ENCODE peak calls at places on chromosomes 5 and 9, in ten cellular contexts. T, P, D, N, E, B, H, W, Q and V are unnamed samples.

GRCh38 chr9:15293084-15293483 is 13.9 kb downstream of the TTC39B start:
- DNase-seq in T (no peak), P (peak), D (no peak), N (no peak), E (no peak), B (no peak), H (no peak), W (no peak), Q (no peak), V (peak)

GRCh38 chr9:618478-618877 is 223.0 kb upstream of the DMRT1 start:
- DNase-seq in T (no peak), P (peak), D (peak), N (no peak), E (no peak), B (no peak), H (no peak), W (no peak), Q (no peak), V (peak)

GRCh38 chr5:115507682-115508081 is 36.9 kb downstream of the FEM1C start:
- DNase-seq in T (no peak), P (no peak), D (peak), N (no peak), E (no peak), B (no peak), H (no peak), W (no peak), Q (no peak), V (no peak)

GRCh38 chr5:56350595-56351170 is 117.6 kb upstream of the ANKRD55 start:
- DNase-seq in T (no peak), P (peak), D (peak), N (peak), E (no peak), B (no peak), H (no peak), W (no peak), Q (peak), V (peak)

GRCh38 chr5:61916621-61917620 is 389.1 kb upstream of the KIF2A start:
- DNase-seq in T (no peak), P (peak), D (peak), N (no peak), E (no peak), B (peak), H (no peak), W (no peak), Q (no peak), V (peak)

GRCh38 chr5:87541033-87541432 is 128.3 kb upstream of the CCNH start:
- DNase-seq in T (peak), P (peak), D (peak), N (peak), E (peak), B (peak), H (no peak), W (no peak), Q (peak), V (peak)

GRCh38 chr5:45454114-45454513 is 242.1 kb downstream of the HCN1 start:
- DNase-seq in T (peak), P (peak), D (no peak), N (no peak), E (no peak), B (no peak), H (no peak), W (no peak), Q (peak), V (peak)

GRCh38 chr9:132163457-132163875 is 1.6 kb downstream of the NTNG2 start:
- DNase-seq in T (peak), P (no peak), D (no peak), N (no peak), E (no peak), B (no peak), H (no peak), W (peak), Q (no peak), V (no peak)

GRCh38 chr9:113247640-113248039 is 26.3 kb downstream of the SLC31A1 start:
- DNase-seq in T (no peak), P (no peak), D (no peak), N (no peak), E (no peak), B (no peak), H (no peak), W (no peak), Q (no peak), V (no peak)

GRCh38 chr9:133184971-133185370 is 21.3 kb upstream of the GBGT1 start:
- DNase-seq in T (peak), P (peak), D (peak), N (peak), E (no peak), B (peak), H (no peak), W (no peak), Q (peak), V (peak)

GRCh38 chr9:93133641-93134017 is 422 bp downstream of the NINJ1 start:
- DNase-seq in T (peak), P (peak), D (peak), N (peak), E (peak), B (peak), H (peak), W (peak), Q (peak), V (no peak)

GRCh38 chr9:105886136-105886535 is 191.8 kb downstream of the TMEM38B start:
- DNase-seq in T (no peak), P (no peak), D (no peak), N (no peak), E (no peak), B (no peak), H (no peak), W (no peak), Q (no peak), V (no peak)

GRCh38 chr9:3413984-3414383 is 111.8 kb downstream of the RFX3 start:
- DNase-seq in T (no peak), P (no peak), D (no peak), N (no peak), E (no peak), B (no peak), H (no peak), W (no peak), Q (no peak), V (no peak)

GRCh38 chr9:90921104-90921503 is 119.5 kb downstream of the SYK start:
- DNase-seq in T (no peak), P (peak), D (no peak), N (no peak), E (no peak), B (peak), H (peak), W (no peak), Q (peak), V (peak)

GRCh38 chr5:7991125-7991821 is 122.3 kb downstream of the MTRR start:
- DNase-seq in T (no peak), P (no peak), D (no peak), N (no peak), E (no peak), B (no peak), H (no peak), W (no peak), Q (no peak), V (no peak)

GRCh38 chr5:53095222-53095621 is 14.3 kb downstream of the MOCS2 start:
- DNase-seq in T (no peak), P (no peak), D (no peak), N (no peak), E (no peak), B (no peak), H (no peak), W (no peak), Q (no peak), V (no peak)
- TF ChIP-seq CTCF in T (no peak), P (no peak), D (no peak), N (no peak), E (no peak), B (no peak), H (no peak), W (no peak), Q (no peak), V (no peak)

GRCh38 chr5:94113087-94113486 is 371.7 kb upstream of the POU5F2 start:
- DNase-seq in T (no peak), P (no peak), D (no peak), N (no peak), E (no peak), B (no peak), H (no peak), W (no peak), Q (no peak), V (no peak)

GRCh38 chr5:94111209-94112004 is 370.0 kb upstream of the POU5F2 start:
- DNase-seq in T (peak), P (peak), D (peak), N (peak), E (peak), B (peak), H (peak), W (peak), Q (peak), V (peak)
- TF ChIP-seq CTCF in T (peak), P (no peak), D (no peak), N (no peak), E (peak), B (peak), H (peak), W (no peak), Q (peak), V (peak)

GRCh38 chr5:96377167-96377566 is 55.9 kb downstream of the PCSK1 start:
- DNase-seq in T (no peak), P (peak), D (no peak), N (no peak), E (no peak), B (no peak), H (no peak), W (no peak), Q (no peak), V (peak)

GRCh38 chr5:96384353-96384752 is 48.7 kb downstream of the PCSK1 start:
- DNase-seq in T (no peak), P (peak), D (peak), N (no peak), E (no peak), B (no peak), H (no peak), W (no peak), Q (no peak), V (peak)

GRCh38 chr5:96377597-96377996 is 55.5 kb downstream of the PCSK1 start:
- DNase-seq in T (no peak), P (no peak), D (no peak), N (no peak), E (no peak), B (no peak), H (no peak), W (no peak), Q (no peak), V (peak)

GRCh38 chr5:96379862-96380261 is 53.2 kb downstream of the PCSK1 start:
- DNase-seq in T (no peak), P (no peak), D (no peak), N (no peak), E (no peak), B (no peak), H (no peak), W (no peak), Q (no peak), V (no peak)

GRCh38 chr5:96381526-96381925 is 51.5 kb downstream of the PCSK1 start:
- DNase-seq in T (peak), P (no peak), D (no peak), N (no peak), E (no peak), B (no peak), H (no peak), W (no peak), Q (peak), V (no peak)
- TF ChIP-seq CTCF in T (peak), P (no peak), D (no peak), N (no peak), E (no peak), B (no peak), H (no peak), W (no peak), Q (peak), V (no peak)

GRCh38 chr9:136133191-136133958 is 14.7 kb upstream of the TMEM250 start:
- DNase-seq in T (peak), P (peak), D (no peak), N (no peak), E (no peak), B (no peak), H (no peak), W (no peak), Q (peak), V (no peak)

GRCh38 chr9:136131629-136132499 is 13.2 kb upstream of the TMEM250 start:
- DNase-seq in T (no peak), P (no peak), D (no peak), N (no peak), E (no peak), B (no peak), H (no peak), W (no peak), Q (no peak), V (no peak)

GRCh38 chr9:136135326-136136126 is 16.9 kb upstream of the TMEM250 start:
- DNase-seq in T (no peak), P (no peak), D (no peak), N (no peak), E (no peak), B (no peak), H (no peak), W (no peak), Q (no peak), V (no peak)

GRCh38 chr9:136133959-136134484 is 15.3 kb upstream of the TMEM250 start:
- DNase-seq in T (no peak), P (no peak), D (no peak), N (no peak), E (no peak), B (no peak), H (no peak), W (no peak), Q (no peak), V (no peak)

DNA sequence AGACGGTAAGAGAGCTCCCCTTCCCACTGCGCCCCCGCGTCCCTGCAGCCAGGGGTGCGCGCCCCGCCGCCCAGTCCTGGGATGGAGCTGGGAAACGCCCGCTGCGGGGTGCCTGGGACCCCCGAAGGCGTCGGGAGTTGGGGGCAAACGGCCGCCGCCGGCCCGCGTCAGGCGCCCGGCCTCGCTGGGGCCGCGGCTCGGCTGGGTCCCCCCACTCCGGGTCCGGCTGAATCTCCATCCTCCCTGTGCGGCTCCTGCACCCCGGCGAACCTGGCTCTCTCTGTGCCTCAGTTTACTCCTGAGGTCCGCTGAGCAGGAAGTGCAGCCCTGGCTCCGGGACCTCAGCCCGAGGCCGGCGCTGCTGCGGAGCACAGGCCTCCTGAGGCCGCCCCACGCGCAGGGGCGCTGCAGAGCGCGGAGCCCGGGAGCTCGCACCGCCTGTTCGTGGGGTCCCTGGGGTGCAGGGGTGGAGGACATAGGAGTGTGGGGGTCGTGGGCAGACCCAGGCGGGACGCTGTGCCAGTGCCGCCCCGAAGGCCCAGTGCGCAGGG is 13.9 kb upstream of the TMEM250 start:
- DNase-seq in T (no peak), P (no peak), D (no peak), N (no peak), E (no peak), B (no peak), H (no peak), W (no peak), Q (no peak), V (no peak)
- TF ChIP-seq CTCF in T (no peak), P (no peak), D (no peak), N (no peak), E (no peak), B (no peak), H (no peak), W (no peak), Q (no peak), V (no peak)

GRCh38 chr9:112162644-112163413 is 12.3 kb downstream of the SUSD1 start:
- DNase-seq in T (no peak), P (no peak), D (no peak), N (no peak), E (no peak), B (no peak), H (no peak), W (no peak), Q (no peak), V (no peak)

GRCh38 chr9:112168197-112168596 is 6.9 kb downstream of the SUSD1 start:
- DNase-seq in T (no peak), P (peak), D (no peak), N (no peak), E (no peak), B (no peak), H (no peak), W (no peak), Q (no peak), V (peak)

GRCh38 chr9:112169368-112169767 is 5.7 kb downstream of the SUSD1 start:
- DNase-seq in T (no peak), P (peak), D (no peak), N (no peak), E (no peak), B (no peak), H (no peak), W (no peak), Q (no peak), V (peak)

GRCh38 chr9:112170235-112170634 is 4.9 kb downstream of the SUSD1 start:
- DNase-seq in T (no peak), P (peak), D (no peak), N (no peak), E (no peak), B (no peak), H (peak), W (no peak), Q (no peak), V (peak)

DNA sequence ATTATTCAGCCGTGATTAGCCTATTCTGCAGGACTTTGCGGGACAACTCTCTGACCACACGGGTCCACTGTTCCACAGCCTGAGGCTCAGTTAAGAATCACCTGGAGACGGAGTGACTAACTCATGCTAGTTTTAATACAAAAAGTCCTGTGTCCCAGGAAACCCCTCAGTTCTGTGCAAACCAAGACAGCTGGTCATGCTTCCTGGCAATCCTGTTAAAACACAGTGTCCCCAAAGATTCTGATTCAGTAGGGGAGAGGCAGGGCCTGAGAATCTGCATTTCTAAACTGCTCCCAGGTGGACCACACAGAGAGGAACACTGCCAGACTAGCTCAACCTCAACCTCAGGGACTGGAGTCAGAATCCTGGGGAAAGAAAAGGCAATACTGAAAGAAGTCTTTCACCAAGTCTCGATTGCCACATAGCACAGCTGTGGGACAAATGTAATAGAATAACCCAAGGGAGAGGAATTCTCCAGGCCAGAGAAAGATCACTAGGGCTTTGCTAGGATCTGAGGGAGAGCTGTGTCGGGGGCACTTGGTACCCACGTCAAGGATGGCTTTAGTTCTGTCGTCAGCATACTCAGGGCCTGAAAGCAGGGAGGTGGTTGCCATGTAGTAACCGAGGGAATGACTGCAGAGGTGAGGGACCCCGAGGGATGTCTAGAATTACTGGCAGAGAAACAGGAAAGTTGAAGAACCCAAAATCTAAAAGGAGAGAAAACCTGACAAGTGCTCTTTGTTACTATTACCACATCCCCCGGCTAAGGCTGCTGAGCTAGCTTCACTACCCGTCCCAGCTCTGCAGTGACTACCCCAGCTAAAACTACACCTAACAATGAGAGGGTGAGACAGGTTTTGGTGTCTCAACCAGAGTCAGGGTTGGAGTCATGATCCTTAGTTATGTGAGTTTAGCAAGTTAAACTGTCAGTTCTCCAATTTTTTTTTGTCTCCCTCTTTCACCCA is 8.6 kb downstream of the SUSD1 start:
- DNase-seq in T (peak), P (peak), D (no peak), N (no peak), E (peak), B (no peak), H (no peak), W (no peak), Q (no peak), V (peak)
- TF ChIP-seq CTCF in T (peak), P (peak), D (peak), N (no peak), E (no peak), B (no peak), H (no peak), W (no peak), Q (no peak), V (peak)

DNA sequence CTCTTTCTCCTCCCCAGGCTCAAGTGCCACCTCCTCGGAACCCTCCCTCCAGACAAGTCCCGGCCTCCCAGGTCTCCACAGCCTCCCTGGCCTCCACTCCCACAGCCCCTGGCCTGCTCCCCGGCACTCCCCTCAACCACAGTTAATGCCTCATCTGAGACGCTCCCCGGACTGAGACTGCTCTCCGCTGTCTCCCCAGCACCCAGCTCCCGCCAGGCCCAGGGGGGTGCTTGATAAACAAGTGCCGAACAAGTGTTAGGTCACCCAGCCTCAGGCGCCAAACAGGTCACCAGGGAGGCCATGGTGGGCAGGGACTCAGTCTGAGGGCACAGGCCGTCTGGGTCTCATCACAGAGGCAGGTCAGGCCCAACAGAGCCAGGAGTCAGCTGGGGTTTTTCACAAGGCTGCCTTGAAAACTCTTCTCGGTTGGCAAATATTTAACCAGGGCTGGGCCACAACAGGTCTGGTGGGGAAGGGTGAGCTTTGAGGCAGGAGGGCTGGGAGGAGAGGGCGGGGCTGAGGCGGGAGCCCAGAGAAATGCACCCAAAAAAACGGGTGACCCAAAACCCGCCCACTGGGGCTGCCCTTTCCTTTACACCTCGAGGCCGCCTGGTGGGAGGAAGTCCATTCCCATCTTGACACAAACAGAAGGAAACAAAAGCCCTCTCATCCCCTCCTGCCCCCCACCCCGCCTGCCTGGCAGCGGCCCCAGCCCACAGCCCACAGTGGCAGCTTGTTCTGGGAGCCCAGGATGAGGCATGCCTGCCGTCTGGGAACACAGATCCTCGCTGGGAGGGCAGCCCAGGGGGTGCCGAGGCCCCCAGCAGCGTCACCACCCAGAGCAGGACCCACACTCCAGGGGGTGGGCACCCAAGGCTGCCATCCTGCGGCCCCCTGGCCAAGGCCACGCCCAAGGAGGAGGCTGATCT is 66.6 kb upstream of the STXBP1 start:
- DNase-seq in T (no peak), P (peak), D (no peak), N (peak), E (peak), B (peak), H (peak), W (no peak), Q (no peak), V (peak)
- TF ChIP-seq CTCF in T (no peak), P (no peak), D (peak), N (no peak), E (no peak), B (no peak), H (peak), W (no peak), Q (no peak), V (no peak)